ENCODE peak calls at places on chromosomes 4 and X, in eight cellular contexts. U, M, P, R, Y, V, T and Z are unnamed samples.

GRCh38 chrX:14832151-14832550 is 40.7 kb downstream of the FANCB start:
- DNase-seq in Y (no peak), P (peak; percentile 1), M (no peak), U (peak; percentile 80), T (no peak), R (no peak), V (no peak), Z (no peak)

GRCh38 chrX:140157611-140158010 is 192.3 kb upstream of the CXorf66 start:
- DNase-seq in P (no peak), V (no peak), T (no peak), Y (no peak), U (peak; percentile 8), R (no peak), M (peak; percentile 0), Z (peak; percentile 59)

GRCh38 chr4:68865178-68865638 is 49.4 kb downstream of the UGT2B10 start:
- DNase-seq in V (no peak), Y (no peak), R (no peak), M (no peak), T (no peak), U (no peak), P (no peak), Z (no peak)

GRCh38 chr4:54255881-54256280 is 26.8 kb downstream of the PDGFRA start:
- DNase-seq in V (no peak), P (no peak), T (peak; percentile 48), Y (peak; percentile 89), U (peak; percentile 60), R (no peak), M (no peak), Z (no peak)

GRCh38 chrX:153649178-153649914 is 2.3 kb downstream of the DUSP9 start:
- DNase-seq in P (peak; percentile 44), M (peak; percentile 59), T (no peak), V (peak; percentile 28), Y (no peak), R (peak; percentile 26), U (no peak), Z (peak; percentile 32)

GRCh38 chr4:70915048-70915815 is 13.1 kb downstream of the MOB1B start:
- DNase-seq in Y (no peak), M (no peak), V (no peak), P (no peak), U (peak; percentile 78), T (no peak), R (no peak), Z (peak; percentile 26)

GRCh38 chrX:13283968-13284914 is 35.6 kb downstream of the ATXN3L start:
- DNase-seq in V (no peak), M (no peak), R (no peak), U (peak; percentile 78), T (no peak), P (no peak), Y (no peak), Z (peak; percentile 78)

GRCh38 chr4:24471623-24472510 is 112.5 kb downstream of the DHX15 start:
- DNase-seq in V (peak; percentile 12), U (no peak), P (no peak), Y (no peak), M (no peak), T (no peak), R (no peak), Z (no peak)

GRCh38 chr4:96946552-96946951 is 1106.7 kb downstream of the PDHA2 start:
- DNase-seq in U (no peak), M (no peak), T (no peak), R (no peak), Y (no peak), V (no peak), P (no peak), Z (no peak)

GRCh38 chr4:42904986-42905385 is 12.5 kb downstream of the GRXCR1 start:
- DNase-seq in U (no peak), Y (no peak), M (no peak), V (no peak), P (no peak), R (no peak), T (no peak), Z (no peak)

GRCh38 chr4:147633643-147634042 is 16.4 kb downstream of the TMEM184C start:
- DNase-seq in V (no peak), M (no peak), R (no peak), Y (no peak), P (no peak), U (no peak), T (no peak), Z (no peak)

GRCh38 chr4:14831447-14831846 is 170.8 kb upstream of the CPEB2 start:
- DNase-seq in P (no peak), U (no peak), T (no peak), M (no peak), Y (no peak), R (no peak), V (no peak), Z (peak; percentile 25)

GRCh38 chrX:53223955-53224859 is 800 bp downstream of the KDM5C start:
- DNase-seq in M (peak; percentile 58), T (no peak), U (peak; percentile 85), V (peak; percentile 64), R (no peak), Y (no peak), P (peak; percentile 50), Z (peak; percentile 86)

GRCh38 chrX:71618303-71618721 is at the start of gene CXCR3:
- DNase-seq in P (no peak), Y (no peak), M (no peak), V (peak; percentile 55), R (no peak), T (no peak), U (no peak), Z (peak; percentile 21)

GRCh38 chrX:124212622-124213021 is 119.8 kb upstream of the TEX13D start:
- DNase-seq in M (no peak), Y (no peak), U (no peak), V (peak; percentile 61), R (no peak), P (no peak), T (no peak), Z (no peak)

GRCh38 chr4:54548098-54548620 is 109.6 kb upstream of the KIT start:
- DNase-seq in V (no peak), Y (no peak), T (no peak), P (no peak), M (no peak), R (no peak), U (no peak), Z (no peak)

GRCh38 chrX:41692162-41692749 is 3.5 kb downstream of the GPR34 start:
- DNase-seq in T (no peak), R (no peak), M (no peak), P (peak; percentile 9), U (peak; percentile 11), Y (no peak), V (no peak), Z (no peak)

GRCh38 chr4:80266902-80267380 is 477 bp downstream of the FGF5 start:
- DNase-seq in R (no peak), M (no peak), P (no peak), V (no peak), Y (no peak), U (peak; percentile 59), T (no peak), Z (peak; percentile 66)

GRCh38 chr4:22220965-22221364 is 272.4 kb upstream of the KCNIP4 start:
- DNase-seq in V (no peak), M (no peak), T (no peak), Y (no peak), R (no peak), U (no peak), P (no peak), Z (no peak)

GRCh38 chr4:173243917-173244658 is 75.5 kb downstream of the GALNT7 start:
- DNase-seq in V (no peak), M (no peak), T (no peak), Y (no peak), U (no peak), P (no peak), R (no peak), Z (no peak)

GRCh38 chrX:70183091-70183490 is 5.8 kb downstream of the DGAT2L6 start:
- DNase-seq in U (no peak), M (no peak), P (no peak), V (no peak), Y (no peak), T (no peak), R (no peak), Z (no peak)

GRCh38 chr4:113781439-113782040 is 20.0 kb upstream of the CAMK2D start:
- DNase-seq in T (no peak), P (peak; percentile 15), V (peak; percentile 35), M (peak; percentile 35), U (peak; percentile 55), Y (no peak), R (no peak), Z (peak; percentile 39)

GRCh38 chr4:129239088-129239487 is 143.1 kb downstream of the C4orf33 start:
- DNase-seq in R (no peak), T (no peak), V (no peak), M (no peak), Y (no peak), P (no peak), U (no peak), Z (peak; percentile 59)

GRCh38 chrX:154714925-154715324 is 36.0 kb downstream of the GAB3 start:
- DNase-seq in V (peak; percentile 57), U (peak; percentile 50), R (no peak), M (peak; percentile 70), Y (no peak), P (peak; percentile 51), T (no peak), Z (peak; percentile 54)

GRCh38 chr4:121980643-121981042 is 28.8 kb upstream of the TRPC3 start:
- DNase-seq in U (peak; percentile 52), M (no peak), T (no peak), Y (no peak), V (no peak), P (no peak), R (no peak), Z (no peak)